ENCODE peak calls at places on chromosomes 11 and 22, in five cellular contexts. One of them, this sample, is unnamed.

GRCh38 chr11:91792779-91793262 is 431.8 kb upstream of the FAT3 start:
- DNase-seq in uterus: no peak
- DNase-seq in sigmoid colon: no peak
- DNase-seq in ovary: no peak
- DNase-seq in IMR-90: no peak
- DNase-seq in this sample: no peak

GRCh38 chr22:44025171-44026065 is 1.3 kb downstream of the PARVB start:
- DNase-seq in IMR-90: no peak
- DNase-seq in sigmoid colon: no peak
- DNase-seq in ovary: no peak
- DNase-seq in uterus: no peak
- DNase-seq in this sample: no peak

GRCh38 chr11:69799582-69799981 is 19.6 kb downstream of the FGF3 start:
- DNase-seq in IMR-90: peak; percentile 7
- DNase-seq in sigmoid colon: no peak
- DNase-seq in ovary: no peak
- DNase-seq in uterus: no peak
- DNase-seq in this sample: no peak

GRCh38 chr11:7667460-7667859 is 5.8 kb downstream of the CYB5R2 start:
- DNase-seq in ovary: no peak
- DNase-seq in IMR-90: peak; percentile 26
- DNase-seq in uterus: no peak
- DNase-seq in sigmoid colon: no peak
- DNase-seq in this sample: no peak

GRCh38 chr11:105923252-105923651 is 98.8 kb downstream of the MSANTD4 start:
- DNase-seq in uterus: no peak
- DNase-seq in IMR-90: peak; percentile 24
- DNase-seq in sigmoid colon: no peak
- DNase-seq in ovary: no peak
- DNase-seq in this sample: no peak

GRCh38 chr11:562046-562645 is 1.4 kb downstream of the RASSF7 start:
- DNase-seq in sigmoid colon: no peak
- DNase-seq in IMR-90: no peak
- DNase-seq in ovary: no peak
- DNase-seq in uterus: no peak
- DNase-seq in this sample: no peak

GRCh38 chr11:106082096-106082495 is 4.6 kb downstream of the AASDHPPT start:
- DNase-seq in uterus: no peak
- DNase-seq in IMR-90: no peak
- DNase-seq in sigmoid colon: no peak
- DNase-seq in ovary: no peak
- DNase-seq in this sample: no peak

GRCh38 chr11:134236834-134237556 is 12.5 kb downstream of the VPS26B start:
- DNase-seq in IMR-90: peak; percentile 31
- DNase-seq in uterus: no peak
- DNase-seq in sigmoid colon: no peak
- DNase-seq in ovary: no peak
- DNase-seq in this sample: no peak

GRCh38 chr11:77267910-77268309 is 33.6 kb downstream of the GDPD4 start:
- DNase-seq in uterus: no peak
- DNase-seq in sigmoid colon: no peak
- DNase-seq in ovary: no peak
- DNase-seq in IMR-90: peak; percentile 97
- DNase-seq in this sample: no peak

GRCh38 chr11:102345923-102346322 is 1.1 kb upstream of the BIRC2 start:
- DNase-seq in sigmoid colon: no peak
- DNase-seq in ovary: no peak
- DNase-seq in uterus: no peak
- DNase-seq in IMR-90: peak; percentile 83
- DNase-seq in this sample: no peak

GRCh38 chr22:46303347-46303965 is 6.8 kb downstream of the GTSE1 start:
- DNase-seq in uterus: no peak
- DNase-seq in IMR-90: peak; percentile 65
- DNase-seq in ovary: no peak
- DNase-seq in sigmoid colon: no peak
- DNase-seq in this sample: no peak

GRCh38 chr11:119720311-119720710 is 8.7 kb downstream of the NECTIN1 start:
- DNase-seq in uterus: no peak
- DNase-seq in IMR-90: no peak
- DNase-seq in sigmoid colon: no peak
- DNase-seq in ovary: no peak
- DNase-seq in this sample: no peak

GRCh38 chr11:119723952-119724325 is 5.1 kb downstream of the NECTIN1 start:
- DNase-seq in sigmoid colon: no peak
- DNase-seq in IMR-90: no peak
- DNase-seq in uterus: no peak
- DNase-seq in ovary: no peak
- DNase-seq in this sample: no peak

GRCh38 chr11:119721129-119722120 is 7.6 kb downstream of the NECTIN1 start:
- DNase-seq in uterus: no peak
- DNase-seq in sigmoid colon: no peak
- DNase-seq in ovary: no peak
- DNase-seq in IMR-90: no peak
- DNase-seq in this sample: peak; percentile 50

GRCh38 chr11:119723243-119723951 is 5.6 kb downstream of the NECTIN1 start:
- DNase-seq in uterus: no peak
- DNase-seq in sigmoid colon: no peak
- DNase-seq in IMR-90: no peak
- DNase-seq in ovary: no peak
- DNase-seq in this sample: no peak

DNA sequence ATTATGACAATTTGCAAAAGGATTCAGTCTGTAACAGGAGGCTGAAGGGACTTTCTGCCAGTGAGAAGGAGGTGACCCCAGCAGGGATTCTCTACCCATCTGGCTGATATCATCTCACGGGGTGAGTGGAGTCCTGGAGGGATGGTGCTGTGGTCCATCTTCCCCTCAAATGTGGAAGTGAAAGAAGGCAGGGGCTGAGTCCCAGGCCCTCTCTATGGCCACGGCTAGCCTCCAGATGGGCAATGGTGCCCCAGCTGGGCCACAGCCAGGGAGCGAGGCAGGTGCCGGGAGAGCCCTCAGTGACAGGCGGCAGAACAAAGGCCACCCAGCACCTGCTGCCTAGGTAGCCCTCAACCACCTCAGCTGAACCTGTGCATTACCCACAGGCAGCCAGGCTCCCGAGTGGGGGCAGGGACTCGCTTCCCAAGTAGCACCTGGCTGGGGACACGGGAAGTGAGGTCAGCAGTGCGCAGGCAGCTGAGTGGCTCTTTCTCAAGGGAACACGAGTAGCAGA is 6.7 kb downstream of the NECTIN1 start:
- DNase-seq in sigmoid colon: no peak
- DNase-seq in uterus: no peak
- DNase-seq in ovary: no peak
- DNase-seq in IMR-90: no peak
- DNase-seq in this sample: peak; percentile 96
- TF ChIP-seq CTCF in sigmoid colon: no peak
- TF ChIP-seq CTCF in uterus: no peak
- TF ChIP-seq CTCF in ovary: no peak
- TF ChIP-seq CTCF in IMR-90: no peak
- TF ChIP-seq CTCF in this sample: peak; percentile 23

DNA sequence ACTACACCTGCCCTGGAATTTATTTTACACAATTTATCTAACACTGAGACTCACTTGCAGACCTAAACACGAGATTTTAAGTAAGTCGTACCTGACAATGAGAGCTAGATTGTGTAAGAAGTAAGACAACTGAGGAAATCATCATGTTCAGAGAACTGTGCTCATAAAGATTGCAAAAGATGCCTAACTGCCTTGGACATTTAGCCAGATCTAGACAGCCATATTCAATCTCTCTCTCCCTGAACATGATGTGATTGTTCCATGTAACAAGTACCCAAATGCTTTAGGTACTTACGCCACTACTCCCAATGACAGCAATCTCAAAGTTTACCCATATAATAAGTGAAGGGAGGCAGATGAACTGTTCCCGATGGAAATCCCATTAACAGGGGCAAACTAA is 209.8 kb upstream of the PITPNB start:
- DNase-seq in uterus: no peak
- DNase-seq in IMR-90: no peak
- DNase-seq in sigmoid colon: no peak
- DNase-seq in ovary: no peak
- DNase-seq in this sample: no peak
- H3K4me3 ChIP-seq in uterus: no peak overlapping the region
- H3K4me3 ChIP-seq in IMR-90: no peak overlapping the region
- H3K4me3 ChIP-seq in sigmoid colon: no peak overlapping the region
- H3K4me3 ChIP-seq in ovary: no peak overlapping the region
- H3K4me3 ChIP-seq in this sample: no peak overlapping the region

GRCh38 chr11:65134240-65134951 is at the start of gene SYVN1:
- DNase-seq in sigmoid colon: peak; percentile 96
- DNase-seq in IMR-90: peak; percentile 85
- DNase-seq in uterus: peak; percentile 91
- DNase-seq in ovary: peak; percentile 91
- DNase-seq in this sample: peak; percentile 94

GRCh38 chr11:65135633-65136145 is 1.4 kb upstream of the SYVN1 start:
- DNase-seq in uterus: no peak
- DNase-seq in sigmoid colon: no peak
- DNase-seq in IMR-90: no peak
- DNase-seq in ovary: no peak
- DNase-seq in this sample: peak; percentile 5

GRCh38 chr11:65133724-65134123 is 595 bp downstream of the SYVN1 start:
- DNase-seq in ovary: no peak
- DNase-seq in uterus: peak; percentile 64
- DNase-seq in IMR-90: no peak
- DNase-seq in sigmoid colon: peak; percentile 76
- DNase-seq in this sample: no peak

GRCh38 chr11:65136515-65137096 is 2.3 kb upstream of the SYVN1 start:
- DNase-seq in sigmoid colon: no peak
- DNase-seq in uterus: no peak
- DNase-seq in ovary: no peak
- DNase-seq in IMR-90: no peak
- DNase-seq in this sample: no peak

DNA sequence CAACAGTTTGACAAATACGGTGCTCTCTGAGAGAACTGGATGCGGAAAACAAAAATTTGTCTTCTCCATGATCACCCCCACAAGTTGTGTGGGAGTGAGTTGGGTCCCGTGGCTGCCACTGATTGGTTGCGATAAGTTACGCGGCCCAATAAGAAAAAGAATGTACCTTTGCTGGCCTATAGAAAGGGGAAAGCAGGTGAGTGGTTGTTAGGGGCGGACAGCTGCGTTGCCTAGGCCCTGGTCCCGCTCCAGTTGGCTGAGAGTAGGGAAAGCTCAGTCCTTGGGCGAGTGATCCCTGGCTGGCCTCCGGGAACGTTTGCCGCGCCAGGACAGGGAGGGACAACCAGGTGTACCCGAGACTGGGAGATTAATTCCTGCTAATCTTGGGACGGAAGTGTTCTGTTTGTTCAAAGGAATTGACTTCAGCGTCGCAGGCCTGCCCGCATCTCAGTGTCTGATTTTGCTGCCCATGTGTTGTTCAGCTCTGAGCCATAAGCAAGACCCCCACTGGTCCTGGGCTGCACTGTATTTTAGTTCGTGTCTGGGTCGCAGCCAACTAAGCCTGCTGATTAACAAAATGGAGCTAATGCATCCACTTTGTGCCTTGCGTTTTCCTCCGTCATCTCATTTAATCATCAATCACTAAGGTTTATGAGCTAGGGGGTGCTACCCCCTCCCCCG is 773 bp upstream of the SYVN1 start:
- DNase-seq in ovary: peak; percentile 94
- DNase-seq in sigmoid colon: peak; percentile 98
- DNase-seq in IMR-90: peak; percentile 97
- DNase-seq in uterus: peak; percentile 91
- DNase-seq in this sample: peak; percentile 99
- TF ChIP-seq POLR2A in ovary: peak; percentile 15
- TF ChIP-seq POLR2A in sigmoid colon: peak; percentile 45
- TF ChIP-seq POLR2A in IMR-90: no peak
- TF ChIP-seq POLR2A in uterus: peak; percentile 48
- TF ChIP-seq POLR2A in this sample: no peak

GRCh38 chr22:21613553-21614233 is 16.1 kb downstream of the YDJC start:
- DNase-seq in sigmoid colon: no peak
- DNase-seq in ovary: no peak
- DNase-seq in IMR-90: no peak
- DNase-seq in uterus: no peak
- DNase-seq in this sample: no peak

GRCh38 chr22:21615731-21616130 is 14.1 kb downstream of the YDJC start:
- DNase-seq in IMR-90: no peak
- DNase-seq in ovary: no peak
- DNase-seq in uterus: no peak
- DNase-seq in sigmoid colon: no peak
- DNase-seq in this sample: no peak

GRCh38 chr22:21612858-21613257 is 17.0 kb downstream of the YDJC start:
- DNase-seq in IMR-90: no peak
- DNase-seq in sigmoid colon: no peak
- DNase-seq in uterus: no peak
- DNase-seq in ovary: no peak
- DNase-seq in this sample: no peak

GRCh38 chr22:21606775-21607174 is 23.0 kb downstream of the YDJC start:
- DNase-seq in IMR-90: no peak
- DNase-seq in sigmoid colon: no peak
- DNase-seq in ovary: no peak
- DNase-seq in uterus: no peak
- DNase-seq in this sample: no peak

GRCh38 chr22:21611210-21611977 is 18.4 kb downstream of the YDJC start:
- DNase-seq in ovary: no peak
- DNase-seq in sigmoid colon: no peak
- DNase-seq in uterus: no peak
- DNase-seq in IMR-90: no peak
- DNase-seq in this sample: no peak
- TF ChIP-seq CTCF in ovary: no peak
- TF ChIP-seq CTCF in sigmoid colon: no peak
- TF ChIP-seq CTCF in uterus: no peak
- TF ChIP-seq CTCF in IMR-90: no peak
- TF ChIP-seq CTCF in this sample: no peak

DNA sequence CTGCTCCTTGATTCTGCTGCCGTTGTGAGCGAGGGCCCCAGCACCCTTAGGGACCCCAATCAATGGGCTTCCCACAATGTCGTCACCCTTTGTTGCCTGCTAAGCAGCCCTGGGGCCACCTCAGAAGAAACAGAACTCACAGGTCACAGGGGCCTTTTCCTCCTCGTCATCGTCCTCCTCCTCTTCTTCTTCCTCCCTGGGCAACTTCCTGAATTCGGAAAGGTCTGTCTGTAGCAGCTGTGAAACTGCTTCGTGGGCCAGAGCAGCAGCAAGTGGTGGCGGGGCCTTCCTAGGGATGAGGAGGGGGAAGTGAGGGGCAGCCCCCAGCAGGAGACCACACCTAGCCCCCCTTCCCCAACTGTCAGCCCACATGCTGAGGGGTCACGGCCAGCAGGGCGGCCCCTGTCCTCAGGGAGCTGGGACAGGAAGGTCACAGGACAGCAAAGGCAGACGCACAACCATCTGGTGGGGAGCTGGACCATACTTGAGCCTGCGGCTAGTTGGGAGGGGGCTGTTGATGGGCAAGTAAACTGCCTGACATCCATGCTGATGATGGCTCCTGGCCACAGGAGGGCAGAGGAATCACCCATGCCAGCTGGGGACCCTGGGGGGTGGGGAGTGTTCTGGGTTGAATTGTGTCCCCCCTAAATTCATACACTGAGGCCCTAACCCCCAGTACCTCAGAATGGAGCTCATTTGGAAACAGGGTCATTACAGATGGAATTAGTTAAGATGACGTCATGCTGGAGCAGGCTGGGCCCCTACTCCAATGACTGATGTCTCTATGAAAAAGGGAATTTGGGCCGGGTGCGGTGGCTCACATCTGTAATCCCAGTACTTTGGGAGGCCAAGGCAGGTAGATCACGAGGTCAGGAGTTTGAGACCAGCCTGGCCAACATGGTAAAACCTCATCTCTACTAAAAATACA is 13.0 kb downstream of the PPM1F start:
- DNase-seq in IMR-90: no peak
- DNase-seq in ovary: no peak
- DNase-seq in uterus: no peak
- DNase-seq in sigmoid colon: no peak
- DNase-seq in this sample: no peak
- H3K4me3 ChIP-seq in IMR-90: no peak overlapping the region
- H3K4me3 ChIP-seq in ovary: no peak overlapping the region
- H3K4me3 ChIP-seq in uterus: no peak overlapping the region
- H3K4me3 ChIP-seq in sigmoid colon: no peak overlapping the region
- H3K4me3 ChIP-seq in this sample: no peak overlapping the region